ENCODE peak calls at places on chromosomes 6 and 20, in ten cellular contexts. U, V, O, T, B, Y, A, S, J and L are unnamed samples.

GRCh38 chr20:43558412-43559146 is at the start of gene SGK2:
- DNase-seq in O (no peak), Y (peak; percentile 62), U (peak; percentile 95), T (no peak), A (no peak), V (peak; percentile 41), S (no peak), B (no peak), J (no peak), L (no peak)

GRCh38 chr20:9298906-9299305 is 215.5 kb upstream of the LAMP5 start:
- DNase-seq in U (no peak), B (no peak), Y (no peak), V (no peak), O (no peak), S (no peak), T (no peak), J (no peak), A (no peak), L (no peak)

GRCh38 chr6:23244300-23244699 is 674.9 kb downstream of the HDGFL1 start:
- DNase-seq in B (no peak), Y (no peak), A (no peak), S (no peak), J (peak; percentile 58), O (no peak), T (no peak), V (no peak), U (peak; percentile 18), L (no peak)

GRCh38 chr6:28809947-28810654 is 113.7 kb downstream of the TRIM27 start:
- DNase-seq in V (no peak), B (no peak), Y (peak; percentile 43), T (no peak), O (no peak), U (no peak), S (no peak), J (no peak), A (no peak), L (no peak)

GRCh38 chr20:1415667-1416468 is 23.0 kb upstream of the FKBP1A start:
- DNase-seq in S (no peak), A (no peak), O (no peak), J (peak; percentile 64), Y (peak; percentile 64), V (no peak), U (peak; percentile 86), B (peak; percentile 97), T (no peak), L (no peak)

GRCh38 chr6:122806290-122806689 is 17.2 kb downstream of the SMPDL3A start:
- DNase-seq in O (no peak), S (no peak), J (no peak), B (no peak), A (no peak), V (no peak), T (no peak), U (no peak), Y (no peak), L (no peak)

GRCh38 chr6:25369043-25369442 is 89.9 kb downstream of the CARMIL1 start:
- DNase-seq in S (no peak), T (no peak), A (peak; percentile 78), Y (no peak), J (no peak), O (no peak), B (no peak), V (no peak), U (no peak), L (no peak)

GRCh38 chr6:44972710-44973109 is 355.4 kb upstream of the RUNX2 start:
- DNase-seq in A (no peak), V (no peak), T (no peak), O (no peak), B (no peak), U (no peak), S (no peak), Y (no peak), J (no peak), L (no peak)

DNA sequence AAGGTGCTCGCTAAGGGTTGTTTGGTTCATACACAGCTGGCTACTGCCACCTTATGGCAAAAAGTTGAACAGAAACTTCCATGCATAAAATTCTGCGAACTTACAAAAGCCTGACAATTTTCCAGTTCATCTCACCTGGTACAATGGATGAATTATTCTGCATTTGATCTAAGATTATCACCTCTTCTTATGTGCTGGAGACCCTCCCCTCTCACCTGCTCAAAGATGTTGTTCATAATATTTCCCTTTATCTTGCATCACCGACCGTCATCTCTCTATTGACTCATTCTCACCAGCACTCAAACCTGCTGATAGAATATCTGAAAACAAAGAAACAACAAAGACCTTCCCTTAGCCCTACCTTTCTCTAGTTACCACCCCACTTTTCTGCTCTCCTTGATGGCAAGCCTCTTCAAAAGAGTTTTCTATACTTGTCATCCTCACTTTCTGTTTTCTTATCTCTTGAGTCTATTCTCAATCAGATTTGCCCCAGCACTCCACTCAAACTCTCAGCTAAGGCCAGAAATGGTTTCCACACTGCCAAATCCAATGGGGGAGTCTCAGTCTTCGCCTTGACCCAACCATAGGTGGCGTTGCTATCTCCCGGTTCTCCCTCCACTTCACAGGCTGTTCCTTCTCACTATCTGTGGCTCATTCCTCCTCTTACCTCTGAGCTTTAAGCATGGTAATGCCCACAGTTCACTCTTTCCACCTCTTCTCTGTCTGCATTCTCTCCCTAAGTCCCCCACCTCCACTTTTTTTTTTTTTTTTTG is 25.8 kb downstream of the SNRNP48 start:
- DNase-seq in U (peak; percentile 43), V (no peak), J (no peak), S (no peak), B (peak; percentile 48), Y (peak; percentile 52), O (peak; percentile 24), T (no peak), A (no peak), L (peak; percentile 15)
- H3K4me3 ChIP-seq in U (peak overlapping the region; percentile 60), V (no peak overlapping the region), J (no peak overlapping the region), S (no peak overlapping the region), B (no peak overlapping the region), Y (no peak overlapping the region), O (no peak overlapping the region), T (no peak overlapping the region), A (no peak overlapping the region), L (no peak overlapping the region)

GRCh38 chr20:3239026-3239866 is at the start of gene SLC4A11:
- DNase-seq in Y (peak; percentile 54), B (peak; percentile 54), J (no peak), V (peak; percentile 52), A (peak; percentile 85), U (peak; percentile 93), O (no peak), S (no peak), T (peak; percentile 87), L (no peak)

GRCh38 chr20:3239867-3240775 is 1.1 kb upstream of the SLC4A11 start:
- DNase-seq in T (no peak), A (no peak), U (peak; percentile 78), V (no peak), B (no peak), S (no peak), J (no peak), Y (no peak), O (no peak), L (no peak)

GRCh38 chr20:3238616-3239025 is 369 bp downstream of the SLC4A11 start:
- DNase-seq in V (no peak), S (no peak), Y (no peak), U (peak; percentile 88), A (no peak), O (no peak), B (no peak), T (no peak), J (no peak), L (no peak)

GRCh38 chr20:3242167-3242692 is 3.2 kb upstream of the SLC4A11 start:
- DNase-seq in Y (no peak), B (no peak), T (no peak), A (no peak), O (no peak), S (no peak), V (no peak), U (peak; percentile 90), J (no peak), L (no peak)

GRCh38 chr20:3240776-3241363 is 1.9 kb upstream of the SLC4A11 start:
- DNase-seq in J (no peak), V (no peak), U (peak; percentile 73), O (no peak), S (no peak), B (no peak), T (no peak), Y (no peak), A (no peak), L (no peak)
- H3K4me3 ChIP-seq in J (peak overlapping the region; percentile 65), V (no peak overlapping the region), U (no peak overlapping the region), O (no peak overlapping the region), S (no peak overlapping the region), B (peak overlapping the region; percentile 66), T (no peak overlapping the region), Y (no peak overlapping the region), A (no peak overlapping the region), L (no peak overlapping the region)

DNA sequence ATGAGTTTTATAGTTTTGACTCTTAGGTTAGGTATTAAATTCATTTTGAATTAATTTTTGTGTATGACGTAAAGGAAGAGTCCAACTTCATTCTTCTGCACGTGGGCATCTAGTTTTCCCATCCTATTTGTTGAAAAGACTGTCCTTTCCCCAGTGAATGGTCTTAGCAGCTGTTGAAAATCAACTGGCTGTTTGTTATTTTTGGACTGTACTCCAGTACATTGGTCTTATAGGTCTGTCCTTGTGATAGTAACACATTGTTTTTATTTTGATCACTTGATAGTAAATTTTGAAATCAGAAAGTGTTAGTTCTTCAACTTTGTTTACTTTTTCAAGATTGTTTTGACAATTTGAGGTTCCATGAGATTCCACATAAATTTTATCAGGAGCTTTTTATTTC is 280.2 kb upstream of the FOXQ1 start:
- DNase-seq in J (no peak), T (no peak), O (no peak), A (no peak), U (no peak), S (no peak), Y (no peak), B (no peak), V (no peak), L (no peak)
- H3K4me3 ChIP-seq in J (no peak overlapping the region), T (no peak overlapping the region), O (no peak overlapping the region), A (no peak overlapping the region), U (no peak overlapping the region), S (no peak overlapping the region), Y (no peak overlapping the region), B (no peak overlapping the region), V (no peak overlapping the region), L (no peak overlapping the region)

GRCh38 chr20:49283703-49284625 is 6.1 kb upstream of the ZNFX1 start:
- DNase-seq in J (no peak), B (no peak), S (no peak), V (no peak), A (no peak), O (no peak), U (no peak), Y (peak; percentile 14), T (no peak), L (no peak)

GRCh38 chr20:49283176-49283702 is 5.4 kb upstream of the ZNFX1 start:
- DNase-seq in Y (peak; percentile 14), T (no peak), S (no peak), V (no peak), A (no peak), J (no peak), B (no peak), U (no peak), O (no peak), L (no peak)

GRCh38 chr20:49281913-49282467 is 4.1 kb upstream of the ZNFX1 start:
- DNase-seq in J (no peak), A (no peak), Y (no peak), S (no peak), T (no peak), U (no peak), B (no peak), V (no peak), O (no peak), L (no peak)

GRCh38 chr20:49281059-49281912 is 3.4 kb upstream of the ZNFX1 start:
- DNase-seq in B (no peak), J (no peak), A (no peak), S (no peak), U (no peak), O (no peak), Y (peak; percentile 56), V (no peak), T (no peak), L (no peak)

GRCh38 chr20:49282584-49283171 is 4.8 kb upstream of the ZNFX1 start:
- DNase-seq in U (no peak), Y (peak; percentile 6), J (no peak), S (no peak), O (no peak), V (no peak), A (no peak), B (no peak), T (no peak), L (no peak)
- H3K4me3 ChIP-seq in U (peak overlapping the region; percentile 92), Y (peak overlapping the region; percentile 93), J (peak overlapping the region; percentile 31), S (no peak overlapping the region), O (peak overlapping the region; percentile 87), V (no peak overlapping the region), A (no peak overlapping the region), B (no peak overlapping the region), T (no peak overlapping the region), L (peak overlapping the region; percentile 98)